ENCODE peak calls at places on chromosome 18, in six cellular contexts. I, S, X, Y, G and H are unnamed samples.

GRCh38 chr18:49612515-49613033 is 50.7 kb downstream of the LIPG start:
- DNase-seq in I (no peak), S (no peak), X (peak), Y (no peak), G (no peak), H (no peak)

GRCh38 chr18:49494660-49495059 is 7.6 kb upstream of the C18orf32 start:
- DNase-seq in I (peak), S (no peak), X (no peak), Y (no peak), G (no peak), H (no peak)

GRCh38 chr18:670456-670996 is 13.1 kb downstream of the TYMS start:
- DNase-seq in I (no peak), S (no peak), X (no peak), Y (no peak), G (no peak), H (no peak)

GRCh38 chr18:56789889-56790180 is 138.7 kb downstream of the WDR7 start:
- DNase-seq in I (no peak), S (no peak), X (no peak), Y (no peak), G (no peak), H (no peak)

GRCh38 chr18:70419526-70419925 is 130.7 kb downstream of the SOCS6 start:
- DNase-seq in I (peak), S (no peak), X (peak), Y (peak), G (no peak), H (no peak)

GRCh38 chr18:77223221-77223639 is 26.4 kb upstream of the GALR1 start:
- DNase-seq in I (no peak), S (no peak), X (no peak), Y (no peak), G (peak), H (no peak)

GRCh38 chr18:9091066-9091476 is 11.4 kb upstream of the NDUFV2 start:
- DNase-seq in I (no peak), S (no peak), X (no peak), Y (no peak), G (peak), H (no peak)

GRCh38 chr18:58117685-58118403 is 73.8 kb downstream of the NEDD4L start:
- DNase-seq in I (peak), S (no peak), X (peak), Y (peak), G (no peak), H (peak)

GRCh38 chr18:43279015-43279758 is 1.9 kb upstream of the SYT4 start:
- DNase-seq in I (no peak), S (no peak), X (peak), Y (no peak), G (no peak), H (peak)

GRCh38 chr18:55407191-55407590 is 180.8 kb downstream of the TCF4 start:
- DNase-seq in I (no peak), S (no peak), X (no peak), Y (no peak), G (no peak), H (no peak)

GRCh38 chr18:8272254-8272653 is 337.0 kb upstream of the RAB12 start:
- DNase-seq in I (no peak), S (no peak), X (no peak), Y (no peak), G (no peak), H (no peak)

GRCh38 chr18:32576296-32576916 is 105.7 kb upstream of the GAREM1 start:
- DNase-seq in I (peak), S (no peak), X (peak), Y (peak), G (no peak), H (no peak)

GRCh38 chr18:4455113-4455811 is at the start of gene DLGAP1:
- DNase-seq in I (peak), S (peak), X (no peak), Y (peak), G (no peak), H (no peak)

GRCh38 chr18:74316257-74317180 is 880 bp downstream of the C18orf63 start:
- DNase-seq in I (peak), S (no peak), X (peak), Y (peak), G (no peak), H (peak)

GRCh38 chr18:11464129-11464528 is 145.3 kb upstream of the SLC35G4 start:
- DNase-seq in I (no peak), S (no peak), X (no peak), Y (no peak), G (no peak), H (no peak)

GRCh38 chr18:31563778-31564177 is 27.9 kb upstream of the TTR start:
- DNase-seq in I (no peak), S (no peak), X (no peak), Y (no peak), G (no peak), H (peak)

GRCh38 chr18:56284319-56284718 is 354.1 kb downstream of the TXNL1 start:
- DNase-seq in I (peak), S (no peak), X (no peak), Y (no peak), G (no peak), H (no peak)

GRCh38 chr18:57915848-57916596 is 112.9 kb upstream of the ATP8B1 start:
- DNase-seq in I (no peak), S (no peak), X (no peak), Y (no peak), G (peak), H (no peak)

GRCh38 chr18:7021994-7022840 is 95.4 kb downstream of the LAMA1 start:
- DNase-seq in I (no peak), S (no peak), X (peak), Y (peak), G (no peak), H (peak)

GRCh38 chr18:57210101-57210661 is 63.3 kb downstream of the BOD1L2 start:
- DNase-seq in I (peak), S (peak), X (peak), Y (peak), G (no peak), H (peak)